ENCODE peak calls at places on chromosomes 4 and X, in four cellular contexts. B is GM12891, A is GM23338, J is GM12878. S is an unnamed sample.

GRCh38 chrX:136954930-136955329 is 74.4 kb upstream of the RBMX start:
- DNase-seq in J (no peak), A (peak; percentile 21), B (no peak), S (no peak)

GRCh38 chrX:47172971-47173792 is 20.4 kb upstream of the UBA1 start:
- DNase-seq in J (no peak), B (no peak), A (no peak), S (no peak)

GRCh38 chr4:73575667-73576066 is 44.6 kb downstream of the RASSF6 start:
- DNase-seq in B (no peak), A (no peak), J (no peak), S (no peak)

GRCh38 chrX:115226929-115227328 is 7.0 kb downstream of the LRCH2 start:
- DNase-seq in J (no peak), B (no peak), A (peak; percentile 63), S (no peak)

GRCh38 chr4:137685357-137685756 is 153.1 kb upstream of the PCDH18 start:
- DNase-seq in A (no peak), J (no peak), B (no peak), S (no peak)

GRCh38 chrX:131802836-131803626 is 220.1 kb upstream of the STK26 start:
- DNase-seq in J (peak; percentile 68), A (peak; percentile 55), B (no peak), S (peak; percentile 65)

GRCh38 chrX:3290561-3290960 is 55.9 kb downstream of the MXRA5 start:
- DNase-seq in A (no peak), B (no peak), J (no peak), S (no peak)

GRCh38 chr4:25779021-25779420 is 83.8 kb downstream of the SEL1L3 start:
- DNase-seq in B (no peak), J (no peak), A (no peak), S (no peak)

GRCh38 chrX:98568795-98569194 is 1685.1 kb downstream of the RPA4 start:
- DNase-seq in J (no peak), B (no peak), A (no peak), S (no peak)

GRCh38 chr4:24434193-24434728 is 150.1 kb downstream of the DHX15 start:
- DNase-seq in J (no peak), A (no peak), B (no peak), S (no peak)

GRCh38 chrX:63713510-63713909 is 71.5 kb downstream of the ARHGEF9 start:
- DNase-seq in J (no peak), A (peak; percentile 2), B (no peak), S (no peak)

GRCh38 chr4:141074098-141074878 is 59.0 kb downstream of the RNF150 start:
- DNase-seq in J (no peak), B (no peak), A (no peak), S (no peak)

GRCh38 chrX:71487814-71488213 is 45.1 kb upstream of the OGT start:
- DNase-seq in J (no peak), B (no peak), A (no peak), S (no peak)

GRCh38 chrX:71489540-71489939 is 43.4 kb upstream of the OGT start:
- DNase-seq in J (no peak), B (no peak), A (no peak), S (no peak)

GRCh38 chrX:71496476-71496875 is 36.4 kb upstream of the OGT start:
- DNase-seq in B (no peak), J (no peak), A (no peak), S (no peak)

GRCh38 chrX:71493111-71493613 is 39.7 kb upstream of the OGT start:
- DNase-seq in B (no peak), A (no peak), J (no peak), S (no peak)

GRCh38 chrX:71492086-71493065 is 40.5 kb upstream of the OGT start:
- DNase-seq in B (no peak), J (no peak), A (peak; percentile 39), S (peak; percentile 47)
- TF ChIP-seq POLR2AphosphoS5 in B (no peak), J (no peak), A (no peak), S (no peak)

DNA sequence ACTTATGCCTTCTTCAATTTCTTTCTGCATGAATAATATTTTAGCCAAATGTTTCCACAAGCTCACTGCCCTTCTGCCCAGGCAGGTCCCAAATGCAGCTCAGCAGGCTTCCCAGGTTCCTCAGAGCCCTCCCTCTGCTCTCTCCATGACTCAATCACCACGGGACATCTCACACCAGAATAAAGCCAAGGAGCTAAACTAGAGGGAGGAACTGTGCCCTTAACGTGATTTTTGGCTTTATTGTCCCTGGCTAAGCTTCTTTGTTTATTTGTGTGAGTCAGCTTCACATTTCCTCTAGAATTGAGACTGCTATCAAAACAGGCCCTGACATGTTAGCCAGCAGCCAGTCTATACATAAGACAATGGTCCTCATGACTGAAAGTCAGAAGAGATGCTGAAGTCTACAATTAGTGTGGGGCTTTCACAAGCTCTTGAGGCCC is 186.4 kb upstream of the GALNT7 start:
- DNase-seq in B (no peak), J (peak; percentile 33), A (no peak), S (no peak)
- TF ChIP-seq POLR2AphosphoS5 in B (no peak), J (no peak), A (no peak), S (no peak)

DNA sequence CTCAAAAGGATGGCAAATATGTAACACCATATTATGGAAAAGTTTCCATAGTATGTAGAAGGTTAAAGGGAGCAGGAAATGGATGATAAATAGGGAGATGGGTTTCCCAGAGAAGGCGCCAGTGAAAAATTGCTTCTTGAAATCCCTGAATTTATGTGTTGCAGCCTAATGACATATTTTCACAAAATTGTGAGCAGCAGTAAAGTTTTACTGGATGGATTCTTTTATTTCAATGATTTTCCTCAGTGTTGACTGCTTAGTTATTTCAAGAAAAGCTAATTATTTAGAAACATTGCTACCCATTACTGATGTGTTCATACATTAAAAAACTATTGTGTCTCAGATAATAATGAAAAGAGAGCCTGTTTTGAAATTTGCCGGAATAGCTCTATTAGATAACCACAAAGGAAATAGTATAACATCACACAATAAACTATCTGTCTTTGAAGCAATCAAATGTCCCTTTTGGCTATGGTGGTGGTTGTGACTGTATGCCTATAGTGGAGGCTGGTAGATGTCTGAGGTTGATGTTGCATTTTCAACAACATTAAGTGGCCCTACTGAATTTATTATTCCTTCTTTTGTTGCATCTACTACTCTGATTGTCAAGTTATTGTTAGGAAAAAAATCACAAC is 169.9 kb upstream of the HAND2 start:
- DNase-seq in B (no peak), J (no peak), A (no peak), S (no peak)
- TF ChIP-seq POLR2AphosphoS5 in B (no peak), J (no peak), A (no peak), S (no peak)

GRCh38 chr4:173168396-173169177 is at the start of gene GALNT7:
- DNase-seq in B (peak; percentile 61), J (no peak), A (peak; percentile 93), S (peak; percentile 84)
- TF ChIP-seq POLR2AphosphoS5 in B (peak; percentile 67), J (peak; percentile 57), A (peak; percentile 67), S (no peak)